ENCODE peak calls at places on chromosomes 2 and 18, in eight cellular contexts. C is psoas muscle, V is kidney glomerular epithelial cell, X is LoVo, Q is mesothelial cell of epicardium, M is AML-193, D is ELF-1, Y is ovary. F is an unnamed sample.

GRCh38 chr18:49664086-49664890 is 102.4 kb downstream of the LIPG start:
- DNase-seq in Y (peak), D (peak), M (no peak), X (no peak), V (no peak), C (peak), Q (no peak), F (no peak)

GRCh38 chr2:24301599-24301998 is 58.7 kb downstream of the ITSN2 start:
- DNase-seq in Q (no peak), C (no peak), D (no peak), X (no peak), Y (no peak), M (no peak), V (no peak), F (no peak)

GRCh38 chr18:76619342-76620315 is 124.6 kb upstream of the ZNF516 start:
- DNase-seq in C (peak), V (peak), D (peak), X (no peak), Y (peak), M (peak), Q (peak), F (no peak)

GRCh38 chr2:73283545-73284295 is 558 bp downstream of the FBXO41 start:
- DNase-seq in Y (no peak), D (no peak), V (no peak), Q (no peak), C (no peak), M (no peak), X (no peak), F (no peak)

GRCh38 chr2:171084128-171084527 is 76.6 kb downstream of the TLK1 start:
- DNase-seq in V (no peak), Y (no peak), D (no peak), X (no peak), Q (no peak), C (no peak), M (no peak), F (no peak)

GRCh38 chr2:192236136-192236535 is 41.4 kb upstream of the TMEFF2 start:
- DNase-seq in X (no peak), Q (no peak), C (no peak), M (no peak), Y (no peak), V (no peak), D (no peak), F (peak)

GRCh38 chr2:173792166-173792565 is 173.0 kb downstream of the SP3 start:
- DNase-seq in D (peak), C (no peak), Y (no peak), V (no peak), X (no peak), Q (no peak), M (no peak), F (no peak)

GRCh38 chr18:28267878-28268625 is 91.1 kb upstream of the CDH2 start:
- DNase-seq in Q (no peak), X (no peak), V (peak), M (no peak), Y (no peak), D (no peak), C (no peak), F (peak)

GRCh38 chr2:165082479-165082878 is 121.4 kb downstream of the SCN3A start:
- DNase-seq in D (no peak), Y (no peak), X (no peak), V (no peak), Q (no peak), M (no peak), C (no peak), F (no peak)

GRCh38 chr18:35935805-35936204 is 36.7 kb upstream of the RMP24 start:
- DNase-seq in V (no peak), M (no peak), Q (no peak), Y (no peak), D (no peak), C (no peak), X (no peak), F (no peak)

GRCh38 chr2:216833076-216833475 is 26.8 kb downstream of the TNP1 start:
- DNase-seq in M (no peak), Y (no peak), Q (no peak), V (no peak), X (no peak), D (no peak), C (peak), F (no peak)

GRCh38 chr2:100137877-100138570 is 4.4 kb downstream of the AFF3 start:
- DNase-seq in C (no peak), Q (no peak), D (no peak), M (no peak), V (no peak), X (no peak), Y (no peak), F (no peak)

GRCh38 chr2:239824051-239824694 is 201.0 kb downstream of the NDUFA10 start:
- DNase-seq in X (peak), D (peak), Y (peak), V (peak), C (no peak), Q (peak), M (no peak), F (peak)

GRCh38 chr18:14086459-14087231 is 45.6 kb downstream of the ZNF519 start:
- DNase-seq in Y (no peak), M (peak), Q (no peak), V (peak), D (peak), X (peak), C (no peak), F (peak)

GRCh38 chr2:118851650-118852049 is 4.2 kb upstream of the EN1 start:
- DNase-seq in M (no peak), V (no peak), Q (no peak), X (no peak), D (peak), C (no peak), Y (no peak), F (no peak)

GRCh38 chr2:236861196-236861875 is 224.4 kb upstream of the COPS8 start:
- DNase-seq in X (no peak), C (no peak), V (no peak), M (no peak), D (no peak), Q (no peak), Y (no peak), F (no peak)

GRCh38 chr2:35819053-35819452 is 536.5 kb upstream of the CRIM1 start:
- DNase-seq in D (no peak), X (no peak), Q (no peak), C (no peak), V (no peak), M (no peak), Y (no peak), F (no peak)

GRCh38 chr2:37856101-37856751 is 68.9 kb upstream of the RMDN2 start:
- DNase-seq in D (no peak), V (no peak), M (no peak), X (no peak), Y (no peak), Q (no peak), C (no peak), F (no peak)

GRCh38 chr2:168490916-168491605 is 35.0 kb downstream of the CERS6 start:
- DNase-seq in V (no peak), Q (no peak), C (no peak), X (no peak), D (peak), M (peak), Y (no peak), F (no peak)

GRCh38 chr2:110149330-110150220 is 34.0 kb upstream of the MALL start:
- DNase-seq in D (no peak), Q (no peak), V (peak), X (peak), M (no peak), C (no peak), Y (no peak), F (peak)

GRCh38 chr2:27143285-27143684 is 4.1 kb upstream of the PRR30 start:
- DNase-seq in C (no peak), V (no peak), Y (no peak), X (no peak), Q (no peak), D (no peak), M (no peak), F (no peak)